ENCODE peak calls at places on chromosomes 12 and 14, in seven cellular contexts. A is WTC11, L is AG10803, G is A673, Q is heart left ventricle, T is K562, X is astrocyte of the spinal cord. D is an unnamed sample.

GRCh38 chr14:75428230-75429104 is 645 bp downstream of the JDP2 start:
- DNase-seq in T (peak), L (peak), A (peak), Q (peak), X (no peak), G (no peak), D (peak)

GRCh38 chr14:32594766-32595165 is 265.7 kb downstream of the AKAP6 start:
- DNase-seq in L (peak), Q (no peak), T (no peak), A (no peak), G (no peak), X (peak), D (no peak)

GRCh38 chr12:58967551-58967950 is 47.2 kb upstream of the LRIG3 start:
- DNase-seq in T (no peak), X (no peak), L (peak), A (no peak), G (no peak), Q (no peak), D (no peak)

GRCh38 chr14:24430143-24430681 is 458 bp downstream of the KHNYN start:
- DNase-seq in L (peak), A (peak), T (peak), G (peak), Q (peak), X (peak), D (peak)

GRCh38 chr14:88868558-88869159 is 44.2 kb downstream of the TTC8 start:
- DNase-seq in L (peak), A (no peak), G (peak), Q (no peak), T (peak), X (peak), D (no peak)

GRCh38 chr12:78622529-78623221 is 241.9 kb upstream of the SYT1 start:
- DNase-seq in X (no peak), L (no peak), T (no peak), Q (no peak), A (no peak), G (peak), D (no peak)

GRCh38 chr12:106246891-106247730 is 709 bp downstream of the CKAP4 start:
- DNase-seq in A (peak), L (peak), G (peak), T (peak), X (peak), Q (peak), D (peak)

GRCh38 chr14:104676130-104676693 is 13.2 kb upstream of the INF2 start:
- DNase-seq in G (no peak), A (no peak), X (no peak), T (no peak), L (no peak), Q (no peak), D (no peak)

GRCh38 chr12:49341777-49342065 is 4.7 kb upstream of the C1QL4 start:
- DNase-seq in Q (no peak), G (no peak), T (no peak), X (no peak), A (no peak), L (no peak), D (no peak)

GRCh38 chr12:19681007-19681406 is 241.7 kb downstream of the AEBP2 start:
- DNase-seq in T (no peak), Q (no peak), L (no peak), G (no peak), X (no peak), A (peak), D (no peak)

GRCh38 chr12:52045794-52046199 is 5.4 kb upstream of the NR4A1 start:
- DNase-seq in T (no peak), A (no peak), L (no peak), G (no peak), Q (peak), X (no peak), D (no peak)

GRCh38 chr12:105440037-105440664 is 109.7 kb downstream of the C12orf75 start:
- DNase-seq in G (no peak), L (no peak), A (no peak), X (no peak), Q (no peak), T (no peak), D (no peak)

GRCh38 chr12:101783150-101783549 is 43.9 kb upstream of the SYCP3 start:
- DNase-seq in A (no peak), Q (no peak), L (peak), T (no peak), X (no peak), G (peak), D (no peak)

GRCh38 chr12:68878846-68879245 is 54.1 kb downstream of the CPM start:
- DNase-seq in G (no peak), X (no peak), T (no peak), A (no peak), L (no peak), Q (no peak), D (no peak)

GRCh38 chr14:50839048-50839447 is 8.1 kb upstream of the NIN start:
- DNase-seq in G (no peak), T (no peak), X (no peak), A (no peak), L (no peak), Q (no peak), D (no peak)

DNA sequence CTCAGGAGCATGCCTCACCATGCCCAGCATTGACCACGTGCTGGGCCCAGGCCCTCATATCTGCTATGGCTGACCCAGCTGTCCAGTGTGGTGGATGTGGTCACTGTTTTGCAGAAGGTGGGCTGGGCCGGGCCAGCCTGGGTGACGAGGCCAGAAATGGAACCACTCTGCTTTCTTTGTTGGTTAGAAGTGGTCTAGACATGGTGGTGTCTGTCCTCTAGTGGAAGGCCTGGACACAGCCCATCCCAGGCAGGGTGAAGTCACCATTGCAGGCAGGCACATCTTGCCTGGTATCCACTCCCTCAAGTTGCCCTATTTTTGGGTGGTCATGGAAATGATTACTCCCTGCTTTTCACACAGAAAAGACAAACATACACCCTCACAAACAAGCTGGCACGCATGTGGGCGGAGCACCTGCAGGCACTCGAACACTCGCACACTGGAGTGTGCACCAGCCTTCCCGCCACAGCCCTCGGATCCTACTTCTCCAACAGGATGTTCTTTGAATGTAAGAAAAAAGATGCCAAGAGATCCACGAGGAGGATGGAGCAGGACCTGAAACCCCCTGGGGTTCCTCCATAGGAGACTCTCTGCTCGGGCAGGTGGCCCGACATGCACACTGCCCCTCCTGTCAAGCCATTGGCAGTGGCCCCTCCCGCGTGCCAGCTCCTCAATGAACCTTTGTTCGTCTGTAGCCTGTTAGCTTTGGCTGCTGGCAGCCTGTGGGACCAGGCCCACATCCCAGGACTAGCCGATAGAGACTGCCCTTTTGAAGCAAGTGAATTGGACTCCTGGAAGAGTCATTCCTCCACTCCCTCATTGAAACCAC is 38.4 kb downstream of the MLXIP start:
- DNase-seq in A (no peak), G (no peak), T (no peak), X (no peak), L (no peak), Q (no peak), D (no peak)
- TF ChIP-seq CTCF in A (no peak), G (no peak), T (peak), X (peak), L (no peak), Q (no peak), D (no peak)

GRCh38 chr12:86834217-86834616 is 578.0 kb upstream of the MGAT4C start:
- DNase-seq in G (no peak), L (no peak), A (no peak), Q (no peak), T (no peak), X (no peak), D (no peak)

GRCh38 chr12:86838264-86838663 is 582.1 kb upstream of the MGAT4C start:
- DNase-seq in T (no peak), X (no peak), A (no peak), Q (no peak), L (no peak), G (no peak), D (no peak)

GRCh38 chr12:86837246-86837645 is 581.1 kb upstream of the MGAT4C start:
- DNase-seq in X (no peak), Q (no peak), A (no peak), G (no peak), T (no peak), L (no peak), D (no peak)

DNA sequence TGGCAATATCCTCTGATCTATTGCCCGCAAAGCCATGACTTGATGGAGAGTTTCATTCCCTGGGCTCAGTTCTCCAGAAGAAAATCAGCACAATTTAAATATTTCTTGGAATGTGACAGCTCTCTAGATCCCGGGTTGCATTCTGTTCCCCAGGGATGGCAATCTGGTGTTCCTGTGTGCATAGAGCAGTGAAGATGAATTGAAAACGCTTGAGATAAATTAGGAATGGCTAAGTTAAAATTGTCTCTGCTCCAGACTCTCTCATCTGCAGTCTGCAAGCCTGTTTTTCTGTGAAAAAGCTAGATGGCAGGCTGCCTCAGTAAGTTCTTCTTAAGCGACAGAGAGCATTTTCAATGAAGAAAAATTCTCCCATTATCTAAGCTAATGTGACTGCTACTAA is 582.5 kb upstream of the MGAT4C start:
- DNase-seq in X (peak), Q (no peak), G (peak), L (no peak), T (no peak), A (no peak), D (no peak)
- TF ChIP-seq CTCF in X (no peak), Q (no peak), G (no peak), L (no peak), T (no peak), A (no peak), D (no peak)

GRCh38 chr14:73851567-73852382 is at the start of gene PTGR2:
- DNase-seq in X (peak), T (peak), A (peak), Q (peak), L (peak), G (peak), D (peak)
- TF ChIP-seq CTCF in X (no peak), T (no peak), A (no peak), Q (no peak), L (peak), G (no peak), D (peak)

DNA sequence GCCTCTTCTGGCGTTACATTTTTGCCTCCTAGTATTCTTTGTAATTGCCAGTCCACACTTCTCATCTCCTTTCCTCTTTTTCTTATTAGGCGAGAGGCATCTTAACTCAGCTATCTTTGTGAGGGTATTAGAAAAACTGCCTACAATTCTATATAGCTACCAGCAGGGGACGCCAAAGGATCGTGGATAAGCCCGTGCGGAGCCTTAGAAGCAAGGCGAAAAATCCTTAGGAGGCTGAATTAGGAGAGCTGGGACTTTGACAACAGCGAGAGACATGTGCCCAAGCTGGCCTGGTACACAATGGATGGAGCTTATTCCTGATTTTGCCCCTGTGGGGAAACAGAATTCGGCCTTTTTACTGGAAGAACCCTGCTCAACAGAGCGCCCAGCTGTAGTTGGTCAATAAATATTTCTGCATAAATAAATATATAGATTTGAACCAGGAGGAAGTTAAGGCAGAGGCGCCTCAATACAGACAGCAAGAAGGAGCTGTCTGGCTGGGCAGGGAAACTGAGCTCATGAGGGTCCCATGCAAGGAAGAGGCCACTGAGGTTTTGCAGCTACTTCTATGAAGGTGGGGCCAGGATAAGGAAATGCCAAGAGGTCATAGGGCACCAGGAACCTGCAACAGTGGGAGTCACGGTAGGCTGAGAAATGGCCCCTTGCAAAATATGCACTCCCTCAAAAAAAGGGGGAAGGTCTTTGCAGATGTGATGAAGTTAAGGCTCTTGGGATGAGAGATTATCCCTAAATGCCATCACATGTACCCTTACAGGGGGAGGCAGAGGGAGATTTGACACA is 14.6 kb upstream of the RBM19 start:
- DNase-seq in G (peak), T (peak), A (peak), X (peak), L (peak), Q (no peak), D (peak)
- TF ChIP-seq CTCF in G (peak), T (peak), A (peak), X (peak), L (peak), Q (peak), D (peak)

DNA sequence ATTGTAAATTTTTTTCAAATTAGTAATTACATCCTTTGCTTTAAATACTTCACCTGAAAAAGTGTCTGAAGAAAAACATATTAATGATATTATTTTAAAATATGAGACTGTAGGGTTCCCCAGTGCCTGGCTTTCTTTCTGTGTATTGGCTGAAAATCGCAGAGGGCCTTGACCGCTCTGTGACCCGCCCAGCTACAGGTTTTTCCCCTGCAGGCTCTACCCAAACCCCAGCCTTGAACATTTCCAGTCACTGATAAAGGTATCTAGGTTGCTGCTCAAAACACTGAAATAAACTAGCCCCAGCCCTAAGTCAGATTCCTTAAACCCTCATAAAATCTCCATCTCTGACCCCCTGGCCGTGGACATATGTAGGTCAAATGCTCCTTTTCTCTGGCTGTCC is 11.9 kb downstream of the KLRG1 start:
- DNase-seq in G (no peak), Q (no peak), A (no peak), L (no peak), T (peak), X (no peak), D (no peak)
- TF ChIP-seq CTCF in G (no peak), Q (no peak), A (no peak), L (no peak), T (no peak), X (no peak), D (no peak)

DNA sequence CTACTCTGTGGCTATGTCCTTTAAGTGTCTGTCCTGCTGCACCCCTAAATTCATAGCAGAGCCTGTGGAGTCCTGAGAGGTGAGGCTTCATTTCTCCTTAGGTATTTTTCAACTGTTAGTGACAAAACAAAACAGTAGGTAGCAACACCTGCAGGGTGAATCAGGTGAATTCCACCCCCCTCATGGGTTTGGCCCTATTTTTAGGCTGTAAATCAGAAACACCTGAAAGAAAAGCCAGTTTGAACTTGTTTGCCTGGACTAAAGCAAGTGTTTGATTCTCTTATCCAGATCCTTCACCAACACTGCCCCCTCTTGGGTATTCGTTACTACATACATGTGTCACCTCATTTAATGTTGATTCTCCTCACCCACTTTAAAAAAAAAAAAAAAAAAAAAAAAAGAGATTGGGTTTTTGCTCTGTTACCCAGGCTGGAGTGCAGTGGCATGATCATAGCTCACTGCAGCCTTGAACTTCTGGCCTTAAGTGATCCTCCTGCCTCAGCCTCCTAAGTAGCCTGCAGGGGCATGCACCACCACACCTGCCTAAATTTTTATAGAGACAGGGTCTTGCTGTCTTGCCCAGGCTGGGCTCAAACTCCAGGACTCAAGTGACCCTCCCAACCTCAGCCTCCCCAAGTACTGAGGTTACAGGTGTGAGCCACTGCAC is 10.3 kb downstream of the TBPL2 start:
- DNase-seq in G (peak), A (no peak), Q (peak), L (peak), X (peak), T (peak), D (no peak)
- TF ChIP-seq CTCF in G (peak), A (peak), Q (peak), L (peak), X (peak), T (peak), D (peak)

GRCh38 chr12:76031081-76031413 is 529 bp downstream of the PHLDA1 start:
- DNase-seq in G (no peak), A (no peak), Q (no peak), X (no peak), T (no peak), L (no peak), D (no peak)

GRCh38 chr12:76031414-76032042 is at the start of gene PHLDA1:
- DNase-seq in Q (peak), T (peak), A (peak), G (peak), X (peak), L (peak), D (peak)

GRCh38 chr12:76029982-76030377 is 1.6 kb downstream of the PHLDA1 start:
- DNase-seq in Q (peak), X (peak), G (no peak), L (peak), A (peak), T (no peak), D (no peak)

GRCh38 chr12:76028649-76029277 is 2.8 kb downstream of the PHLDA1 start:
- DNase-seq in A (no peak), Q (no peak), X (peak), L (peak), T (no peak), G (no peak), D (no peak)

DNA sequence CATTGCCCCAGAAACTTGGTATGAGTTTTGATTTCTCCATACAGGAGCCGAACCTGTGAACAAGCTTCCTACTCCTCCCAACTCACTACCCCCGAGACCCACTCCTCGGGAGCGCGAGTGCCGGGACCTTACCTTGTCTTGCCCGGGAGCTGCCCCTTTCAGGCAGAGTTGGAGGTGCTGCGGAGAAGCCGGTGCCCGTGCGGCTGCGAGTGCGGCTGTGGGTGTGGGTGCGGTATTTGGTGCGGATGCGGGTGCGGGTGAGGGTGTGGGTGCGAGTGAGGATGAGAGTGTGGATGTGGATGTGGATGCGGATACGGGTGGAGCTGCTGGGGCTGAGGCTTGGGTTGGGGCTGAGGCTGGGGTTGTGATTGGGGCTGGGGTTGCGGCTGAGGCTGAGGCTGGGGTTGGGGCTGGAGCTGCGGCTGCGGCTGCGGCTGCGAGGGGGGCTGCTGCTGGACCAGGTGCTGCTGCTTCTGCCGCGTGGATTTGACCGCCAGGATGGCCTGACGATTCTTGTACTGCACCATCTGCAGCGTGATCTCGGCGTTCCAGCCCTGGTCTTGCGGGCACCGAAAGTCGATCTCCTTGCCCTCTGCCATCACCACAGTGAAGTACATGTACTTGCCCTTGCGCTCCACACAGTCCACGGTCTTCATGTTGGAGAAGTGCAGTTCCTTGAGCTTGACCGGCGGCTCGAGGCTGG is 1.0 kb downstream of the PHLDA1 start:
- DNase-seq in X (no peak), T (no peak), Q (peak), G (peak), A (peak), L (peak), D (peak)
- TF ChIP-seq CTCF in X (no peak), T (no peak), Q (no peak), G (no peak), A (no peak), L (no peak), D (no peak)

GRCh38 chr14:101379842-101380241 is 181.5 kb upstream of the DIO3 start:
- DNase-seq in T (no peak), A (no peak), X (no peak), L (no peak), Q (no peak), G (no peak), D (no peak)

GRCh38 chr14:101377069-101377468 is 184.2 kb upstream of the DIO3 start:
- DNase-seq in A (no peak), Q (no peak), T (no peak), G (no peak), L (no peak), X (no peak), D (no peak)

GRCh38 chr14:101383737-101384338 is 177.5 kb upstream of the DIO3 start:
- DNase-seq in G (no peak), L (no peak), X (no peak), Q (no peak), T (no peak), A (no peak), D (no peak)

GRCh38 chr14:101380940-101381339 is 180.4 kb upstream of the DIO3 start:
- DNase-seq in T (no peak), A (no peak), G (no peak), X (no peak), L (no peak), Q (no peak), D (no peak)

DNA sequence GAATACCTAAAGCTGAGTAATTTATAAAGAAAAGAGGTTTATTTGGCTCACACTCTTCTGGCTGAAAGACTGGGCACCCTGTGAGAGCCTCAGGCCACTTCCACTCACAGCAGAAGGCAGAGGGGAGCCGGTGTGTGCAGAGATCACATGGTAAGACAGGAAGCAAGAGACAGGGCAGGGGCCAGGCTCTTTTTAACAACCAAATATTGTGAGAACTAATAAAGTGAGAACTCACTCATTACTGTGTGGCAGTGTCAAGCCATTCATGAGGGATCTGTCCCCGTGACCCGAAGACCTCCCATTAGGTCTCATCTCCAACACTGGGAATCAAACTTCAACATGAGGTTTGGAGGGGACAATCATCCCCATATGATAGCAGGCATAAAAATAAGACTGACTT is 180.8 kb upstream of the DIO3 start:
- DNase-seq in T (no peak), Q (no peak), L (no peak), X (no peak), G (no peak), A (no peak), D (no peak)
- TF ChIP-seq CTCF in T (no peak), Q (no peak), L (no peak), X (no peak), G (no peak), A (no peak), D (no peak)

D was measured in neural crest cell.